ENCODE peak calls at places on chromosomes 13 and 19, in six cellular contexts. I is NCI-H1092; M is foreskin melanocyte; U is T-helper 1 cell; E is AML-193; R is activated naive CD8-positive, alpha-beta T cell treated with anti-CD3 and anti-CD28 coated beads, Interleukin-2, amount 50 U/mL, for 24 hours. D is an unnamed sample.
A peak's percentile ranks its signal among the peaks of the same experiment; 100 is the strongest.

GRCh38 chr13:27964741-27965323 is 4.3 kb downstream of the CDX2 start:
- DNase-seq in I (no peak), M (no peak), U (no peak), E (no peak), R (no peak), D (no peak)

GRCh38 chr19:58196911-58197616 is 14.2 kb downstream of the ZNF274 start:
- DNase-seq in I (no peak), M (peak; percentile 27), U (no peak), E (no peak), R (no peak), D (no peak)

GRCh38 chr13:23372264-23372905 is 61.1 kb downstream of the SACS start:
- DNase-seq in I (no peak), M (no peak), U (no peak), E (no peak), R (no peak), D (no peak)

GRCh38 chr19:17610384-17610783 is 54.9 kb downstream of the COLGALT1 start:
- DNase-seq in I (no peak), M (no peak), U (no peak), E (no peak), R (no peak), D (no peak)

GRCh38 chr13:78660130-78660857 is 1.3 kb upstream of the OBI1 start:
- DNase-seq in I (no peak), M (no peak), U (no peak), E (peak; percentile 81), R (no peak), D (no peak)

GRCh38 chr13:30016398-30016797 is 166.0 kb upstream of the UBL3 start:
- DNase-seq in I (no peak), M (no peak), U (no peak), E (no peak), R (no peak), D (no peak)

GRCh38 chr19:43809762-43810696 is 7.8 kb upstream of the LYPD5 start:
- DNase-seq in I (no peak), M (peak; percentile 47), U (no peak), E (peak; percentile 73), R (no peak), D (no peak)

GRCh38 chr13:92951273-92951820 is 275.3 kb upstream of the GPC6 start:
- DNase-seq in I (no peak), M (no peak), U (no peak), E (no peak), R (no peak), D (no peak)

GRCh38 chr19:33674575-33675367 is 53.0 kb downstream of the CHST8 start:
- DNase-seq in I (no peak), M (no peak), U (no peak), E (no peak), R (no peak), D (no peak)

GRCh38 chr19:46346821-46347571 is at the start of gene PPP5C:
- DNase-seq in I (peak; percentile 88), M (peak; percentile 86), U (peak; percentile 82), E (peak; percentile 89), R (peak; percentile 91), D (peak; percentile 86)

GRCh38 chr13:23427342-23428182 is 5.9 kb downstream of the SACS start:
- DNase-seq in I (no peak), M (no peak), U (no peak), E (no peak), R (no peak), D (peak; percentile 34)

GRCh38 chr19:50628146-50628545 is 11.5 kb downstream of the SYT3 start:
- DNase-seq in I (no peak), M (no peak), U (no peak), E (no peak), R (no peak), D (no peak)

GRCh38 chr13:87622921-87623320 is 48.2 kb upstream of the SLITRK5 start:
- DNase-seq in I (peak; percentile 88), M (no peak), U (no peak), E (no peak), R (no peak), D (no peak)

GRCh38 chr13:26220575-26220974 is 1.5 kb downstream of the RNF6 start:
- DNase-seq in I (no peak), M (no peak), U (no peak), E (peak; percentile 4), R (no peak), D (no peak)

D was measured in caudate nucleus.